ENCODE peak calls at places on chromosomes 5 and 9, in nine cellular contexts. C is sigmoid colon, M is HCT116, P is stomach, K is GM12878, U is endothelial cell of umbilical vein, V is GM23338, H is prostate gland, Z is Panc1. X is an unnamed sample.

GRCh38 chr9:115396071-115396529 is 278.1 kb upstream of the TNC start:
- DNase-seq in M (no peak), H (no peak), V (no peak), U (no peak), Z (no peak), P (no peak), C (no peak), K (no peak), X (no peak)

GRCh38 chr9:100472268-100472667 is 681 bp upstream of the TMEFF1 start:
- DNase-seq in H (no peak), K (no peak), V (no peak), P (no peak), C (no peak), U (no peak), Z (no peak), M (no peak), X (no peak)

GRCh38 chr9:136985853-136986252 is 3.1 kb downstream of the LCNL1 start:
- DNase-seq in Z (no peak), C (no peak), M (no peak), H (no peak), U (no peak), K (no peak), V (peak; percentile 47), P (no peak), X (no peak)

GRCh38 chr5:171757853-171758535 is 27.6 kb upstream of the SMIM23 start:
- DNase-seq in P (no peak), H (no peak), M (peak; percentile 67), Z (peak; percentile 32), V (no peak), U (peak; percentile 82), C (no peak), K (no peak), X (peak; percentile 6)

GRCh38 chr5:104540448-104540847 is 977.9 kb upstream of the NUDT12 start:
- DNase-seq in K (no peak), H (no peak), Z (no peak), C (no peak), U (peak; percentile 88), P (no peak), M (peak; percentile 40), V (no peak), X (no peak)

GRCh38 chr9:14271078-14271673 is 42.8 kb downstream of the NFIB start:
- DNase-seq in Z (no peak), V (peak; percentile 47), M (no peak), C (peak; percentile 85), H (peak; percentile 33), K (no peak), U (peak; percentile 95), P (peak; percentile 56), X (no peak)

GRCh38 chr9:96449522-96449843 is 486 bp upstream of the HABP4 start:
- DNase-seq in C (no peak), Z (no peak), U (no peak), H (no peak), P (no peak), M (no peak), K (no peak), V (peak; percentile 81), X (no peak)

GRCh38 chr5:153534102-153534501 is 43.6 kb downstream of the GRIA1 start:
- DNase-seq in H (no peak), V (no peak), C (no peak), U (no peak), P (no peak), K (no peak), Z (no peak), M (no peak), X (no peak)

GRCh38 chr9:85859751-85860150 is 81.2 kb upstream of the NAA35 start:
- DNase-seq in P (no peak), Z (no peak), V (no peak), C (no peak), M (peak; percentile 19), K (no peak), H (no peak), U (no peak), X (no peak)

GRCh38 chr9:106077731-106078130 is 383.4 kb downstream of the TMEM38B start:
- DNase-seq in U (no peak), H (no peak), Z (no peak), P (no peak), V (no peak), M (no peak), K (no peak), C (no peak), X (no peak)

GRCh38 chr5:35908266-35908665 is 30.2 kb downstream of the CAPSL start:
- DNase-seq in P (no peak), Z (no peak), M (no peak), K (no peak), U (no peak), H (no peak), C (no peak), V (peak; percentile 9), X (peak; percentile 54)

GRCh38 chr9:130846487-130847305 is 11.6 kb downstream of the ABL1 start:
- DNase-seq in P (peak; percentile 46), H (no peak), M (no peak), V (no peak), C (peak; percentile 85), U (peak; percentile 93), Z (no peak), K (no peak), X (no peak)

GRCh38 chr9:71741841-71742648 is 26.3 kb downstream of the CEMIP2 start:
- DNase-seq in M (no peak), U (peak; percentile 86), K (no peak), P (peak; percentile 42), C (no peak), Z (no peak), V (no peak), H (peak; percentile 39), X (no peak)

GRCh38 chr5:108220834-108221233 is 161.1 kb downstream of the FBXL17 start:
- DNase-seq in C (no peak), P (no peak), V (no peak), H (no peak), K (no peak), Z (no peak), M (no peak), U (no peak), X (no peak)

GRCh38 chr9:100213730-100214477 is 114.9 kb downstream of the INVS start:
- DNase-seq in P (no peak), C (no peak), Z (no peak), K (no peak), H (no peak), U (no peak), V (peak; percentile 56), M (no peak), X (no peak)

GRCh38 chr5:148826082-148826971 is at the start of gene ADRB2:
- DNase-seq in V (peak; percentile 96), H (peak; percentile 98), U (peak; percentile 94), M (peak; percentile 74), P (peak; percentile 95), C (peak; percentile 97), Z (peak; percentile 71), K (peak; percentile 72), X (peak; percentile 97)
- H3K27ac ChIP-seq in V (peak within 1 kb of the TSS; percentile 9), H (peak within 1 kb of the TSS; percentile 89), U (peak within 1 kb of the TSS; percentile 42), M (no peak within 1 kb of the TSS), P (peak within 1 kb of the TSS; percentile 87), C (peak within 1 kb of the TSS; percentile 80), Z (no peak within 1 kb of the TSS), K (peak within 1 kb of the TSS; percentile 13), X (peak within 1 kb of the TSS; percentile 84)

GRCh38 chr5:19891658-19892057 is 96.3 kb downstream of the CDH18 start:
- DNase-seq in K (no peak), U (no peak), M (no peak), H (no peak), Z (peak; percentile 69), C (no peak), P (no peak), V (no peak), X (no peak)
- TF ChIP-seq POLR2AphosphoS5 in K (no peak), U (no peak), M (no peak), H (no peak), Z (peak; percentile 44), C (no peak), P (no peak), V (no peak), X (no peak)

DNA sequence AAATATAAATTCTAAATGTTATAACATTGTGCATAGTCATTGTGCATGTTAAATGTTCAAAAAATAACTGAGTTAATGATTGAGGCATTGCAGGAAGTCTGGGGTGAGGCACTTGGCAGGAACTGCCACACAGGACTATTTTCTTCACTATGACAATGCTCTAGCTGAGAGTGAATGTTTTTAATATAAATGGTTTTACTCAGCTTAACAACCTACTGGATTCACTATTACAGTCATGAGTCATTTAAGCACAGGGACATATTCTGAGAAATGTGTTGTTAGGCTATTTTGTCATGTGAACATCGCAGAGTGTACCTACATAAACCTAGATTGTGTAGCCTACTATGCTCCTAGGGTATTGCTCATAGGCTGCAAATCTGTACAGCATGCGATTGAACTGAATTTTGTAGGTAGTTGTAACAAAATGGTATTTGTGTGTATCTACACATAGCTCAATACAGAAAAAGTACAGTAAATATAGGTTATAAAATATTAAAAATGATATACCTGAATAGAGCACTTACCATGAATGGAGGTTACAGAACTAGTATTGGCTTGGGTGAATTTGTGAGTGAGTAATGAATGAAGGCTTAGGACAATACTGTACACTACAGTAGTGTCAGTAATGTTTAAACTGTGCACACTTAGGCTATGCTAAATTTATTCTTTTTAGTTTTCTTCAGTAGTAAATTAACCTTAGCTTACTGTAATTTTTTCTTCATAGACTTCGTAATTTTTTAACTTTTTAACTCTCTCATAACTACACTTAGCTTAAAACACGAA is 346.1 kb upstream of the PTGER4 start:
- DNase-seq in V (no peak), H (no peak), M (no peak), U (peak; percentile 90), K (no peak), C (no peak), Z (no peak), P (no peak), X (no peak)
- H3K27ac ChIP-seq in V (no peak overlapping the region), H (no peak overlapping the region), M (no peak overlapping the region), U (peak overlapping the region; percentile 70), K (no peak overlapping the region), C (no peak overlapping the region), Z (no peak overlapping the region), P (no peak overlapping the region), X (no peak overlapping the region)

GRCh38 chr9:113484258-113484730 is 20.8 kb downstream of the RGS3 start:
- DNase-seq in K (no peak), H (peak; percentile 48), C (peak; percentile 80), M (no peak), U (peak; percentile 99), P (peak; percentile 84), Z (no peak), V (no peak), X (no peak)

GRCh38 chr9:113485761-113486115 is 22.2 kb downstream of the RGS3 start:
- DNase-seq in Z (no peak), U (no peak), M (no peak), P (no peak), V (no peak), C (peak; percentile 15), K (no peak), H (no peak), X (no peak)

GRCh38 chr9:113488490-113488889 is 25.0 kb downstream of the RGS3 start:
- DNase-seq in U (no peak), Z (no peak), M (no peak), C (peak; percentile 69), P (no peak), H (no peak), K (no peak), V (no peak), X (no peak)

GRCh38 chr9:113486327-113486726 is 22.8 kb downstream of the RGS3 start:
- DNase-seq in V (no peak), C (peak; percentile 14), Z (no peak), P (no peak), H (no peak), M (no peak), K (no peak), U (no peak), X (no peak)

DNA sequence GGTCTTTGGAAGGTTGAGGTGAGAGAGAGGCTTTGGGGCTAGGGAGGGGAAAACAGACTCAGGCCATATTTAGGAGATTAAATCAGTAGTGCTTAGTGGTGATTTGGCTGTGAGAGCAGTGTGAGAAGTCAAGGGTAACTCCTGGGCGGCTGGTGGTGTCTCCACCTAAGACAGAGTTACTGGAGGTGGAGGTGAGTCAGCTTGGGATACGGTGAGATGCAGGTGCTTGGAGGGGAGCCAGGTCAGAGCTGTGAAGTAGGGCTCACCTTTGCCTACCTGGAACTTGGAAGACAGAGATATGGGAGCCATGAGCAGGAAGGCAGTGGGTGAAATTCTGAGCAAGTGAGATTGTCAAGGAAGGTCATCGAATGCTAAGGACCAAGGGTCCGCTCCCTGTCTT is 24.5 kb downstream of the RGS3 start:
- DNase-seq in H (no peak), P (peak; percentile 71), C (no peak), K (no peak), Z (no peak), U (no peak), V (no peak), M (no peak), X (no peak)
- TF ChIP-seq POLR2AphosphoS5 in H (no peak), P (peak; percentile 7), C (no peak), K (no peak), Z (no peak), U (no peak), V (no peak), M (no peak), X (no peak)